ENCODE peak calls at places on chromosomes 6 and 20, in six cellular contexts. One of them, this sample, is unnamed.

GRCh38 chr6:47473791-47474351 is 3.7 kb upstream of the CD2AP start:
- DNase-seq in naive thymus-derived CD8-positive, alpha-beta T cell: no peak
- DNase-seq in right atrium auricular region: no peak
- DNase-seq in DMS79: no peak
- DNase-seq in cerebellar nuclear complex: no peak
- DNase-seq in iPS-NIHi11: no peak
- DNase-seq in this sample: no peak

GRCh38 chr6:45595010-45595851 is 217.5 kb upstream of the SUPT3H start:
- DNase-seq in DMS79: no peak
- DNase-seq in cerebellar nuclear complex: no peak
- DNase-seq in naive thymus-derived CD8-positive, alpha-beta T cell: no peak
- DNase-seq in right atrium auricular region: no peak
- DNase-seq in iPS-NIHi11: no peak
- DNase-seq in this sample: no peak

GRCh38 chr6:63904844-63905243 is 269.2 kb downstream of the PHF3 start:
- DNase-seq in iPS-NIHi11: no peak
- DNase-seq in DMS79: no peak
- DNase-seq in naive thymus-derived CD8-positive, alpha-beta T cell: no peak
- DNase-seq in cerebellar nuclear complex: no peak
- DNase-seq in right atrium auricular region: no peak
- DNase-seq in this sample: no peak

GRCh38 chr6:101994521-101994920 is 601.0 kb downstream of the GRIK2 start:
- DNase-seq in cerebellar nuclear complex: no peak
- DNase-seq in iPS-NIHi11: no peak
- DNase-seq in naive thymus-derived CD8-positive, alpha-beta T cell: no peak
- DNase-seq in right atrium auricular region: no peak
- DNase-seq in DMS79: no peak
- DNase-seq in this sample: no peak

GRCh38 chr6:128112494-128112893 is 211.6 kb upstream of the THEMIS start:
- DNase-seq in iPS-NIHi11: no peak
- DNase-seq in naive thymus-derived CD8-positive, alpha-beta T cell: no peak
- DNase-seq in cerebellar nuclear complex: no peak
- DNase-seq in right atrium auricular region: no peak
- DNase-seq in DMS79: no peak
- DNase-seq in this sample: no peak

GRCh38 chr20:16479666-16480065 is 93.6 kb downstream of the KIF16B start:
- DNase-seq in iPS-NIHi11: no peak
- DNase-seq in DMS79: no peak
- DNase-seq in right atrium auricular region: no peak
- DNase-seq in cerebellar nuclear complex: no peak
- DNase-seq in naive thymus-derived CD8-positive, alpha-beta T cell: no peak
- DNase-seq in this sample: no peak

GRCh38 chr6:73985891-73986290 is 289.9 kb downstream of the CD109 start:
- DNase-seq in iPS-NIHi11: no peak
- DNase-seq in cerebellar nuclear complex: no peak
- DNase-seq in DMS79: no peak
- DNase-seq in right atrium auricular region: no peak
- DNase-seq in naive thymus-derived CD8-positive, alpha-beta T cell: no peak
- DNase-seq in this sample: no peak

GRCh38 chr20:2800590-2801458 is at the start of gene CPXM1:
- DNase-seq in iPS-NIHi11: peak
- DNase-seq in DMS79: peak
- DNase-seq in naive thymus-derived CD8-positive, alpha-beta T cell: no peak
- DNase-seq in cerebellar nuclear complex: no peak
- DNase-seq in right atrium auricular region: no peak
- DNase-seq in this sample: no peak

GRCh38 chr6:147194652-147195403 is 9.4 kb upstream of the STXBP5 start:
- DNase-seq in iPS-NIHi11: no peak
- DNase-seq in right atrium auricular region: no peak
- DNase-seq in cerebellar nuclear complex: no peak
- DNase-seq in naive thymus-derived CD8-positive, alpha-beta T cell: no peak
- DNase-seq in DMS79: no peak
- DNase-seq in this sample: no peak

GRCh38 chr6:109348246-109348645 is 34.0 kb downstream of the CD164 start:
- DNase-seq in right atrium auricular region: no peak
- DNase-seq in naive thymus-derived CD8-positive, alpha-beta T cell: no peak
- DNase-seq in cerebellar nuclear complex: no peak
- DNase-seq in iPS-NIHi11: no peak
- DNase-seq in DMS79: no peak
- DNase-seq in this sample: no peak

GRCh38 chr6:10170816-10171215 is 244.1 kb downstream of the TFAP2A start:
- DNase-seq in iPS-NIHi11: no peak
- DNase-seq in cerebellar nuclear complex: no peak
- DNase-seq in right atrium auricular region: no peak
- DNase-seq in naive thymus-derived CD8-positive, alpha-beta T cell: no peak
- DNase-seq in DMS79: no peak
- DNase-seq in this sample: no peak

GRCh38 chr6:89430563-89430962 is 2.4 kb upstream of the ANKRD6 start:
- DNase-seq in cerebellar nuclear complex: no peak
- DNase-seq in iPS-NIHi11: peak
- DNase-seq in DMS79: peak
- DNase-seq in naive thymus-derived CD8-positive, alpha-beta T cell: no peak
- DNase-seq in right atrium auricular region: no peak
- DNase-seq in this sample: no peak

GRCh38 chr6:44149369-44150012 is 9.1 kb upstream of the CAPN11 start:
- DNase-seq in cerebellar nuclear complex: no peak
- DNase-seq in naive thymus-derived CD8-positive, alpha-beta T cell: no peak
- DNase-seq in DMS79: no peak
- DNase-seq in right atrium auricular region: no peak
- DNase-seq in iPS-NIHi11: no peak
- DNase-seq in this sample: no peak

GRCh38 chr20:4767084-4767483 is 45.4 kb downstream of the PRND start:
- DNase-seq in iPS-NIHi11: no peak
- DNase-seq in DMS79: no peak
- DNase-seq in naive thymus-derived CD8-positive, alpha-beta T cell: no peak
- DNase-seq in cerebellar nuclear complex: no peak
- DNase-seq in right atrium auricular region: no peak
- DNase-seq in this sample: no peak

GRCh38 chr20:60395993-60396392 is 437.8 kb downstream of the CDH26 start:
- DNase-seq in naive thymus-derived CD8-positive, alpha-beta T cell: no peak
- DNase-seq in right atrium auricular region: no peak
- DNase-seq in iPS-NIHi11: no peak
- DNase-seq in DMS79: no peak
- DNase-seq in cerebellar nuclear complex: no peak
- DNase-seq in this sample: no peak

GRCh38 chr20:45432294-45432693 is 16.4 kb downstream of the PIGT start:
- DNase-seq in right atrium auricular region: no peak
- DNase-seq in DMS79: no peak
- DNase-seq in cerebellar nuclear complex: no peak
- DNase-seq in naive thymus-derived CD8-positive, alpha-beta T cell: no peak
- DNase-seq in iPS-NIHi11: no peak
- DNase-seq in this sample: no peak

GRCh38 chr20:53865905-53866786 is 204.2 kb downstream of the BCAS1 start:
- DNase-seq in DMS79: peak
- DNase-seq in naive thymus-derived CD8-positive, alpha-beta T cell: no peak
- DNase-seq in right atrium auricular region: no peak
- DNase-seq in cerebellar nuclear complex: no peak
- DNase-seq in iPS-NIHi11: no peak
- DNase-seq in this sample: peak

GRCh38 chr6:32932132-32932868 is 8.5 kb downstream of the HLA-DMB start:
- DNase-seq in cerebellar nuclear complex: no peak
- DNase-seq in DMS79: no peak
- DNase-seq in naive thymus-derived CD8-positive, alpha-beta T cell: no peak
- DNase-seq in iPS-NIHi11: no peak
- DNase-seq in right atrium auricular region: no peak
- DNase-seq in this sample: no peak

GRCh38 chr20:49987868-49988690 is 5.3 kb downstream of the SNAI1 start:
- DNase-seq in right atrium auricular region: no peak
- DNase-seq in cerebellar nuclear complex: no peak
- DNase-seq in naive thymus-derived CD8-positive, alpha-beta T cell: no peak
- DNase-seq in iPS-NIHi11: no peak
- DNase-seq in DMS79: no peak
- DNase-seq in this sample: no peak

GRCh38 chr6:143806282-143807102 is 36.6 kb upstream of the LTV1 start:
- DNase-seq in right atrium auricular region: peak
- DNase-seq in DMS79: no peak
- DNase-seq in cerebellar nuclear complex: no peak
- DNase-seq in iPS-NIHi11: no peak
- DNase-seq in naive thymus-derived CD8-positive, alpha-beta T cell: no peak
- DNase-seq in this sample: no peak

GRCh38 chr6:34912715-34913464 is 23.8 kb downstream of the ANKS1A start:
- DNase-seq in iPS-NIHi11: no peak
- DNase-seq in cerebellar nuclear complex: no peak
- DNase-seq in naive thymus-derived CD8-positive, alpha-beta T cell: peak
- DNase-seq in DMS79: no peak
- DNase-seq in right atrium auricular region: no peak
- DNase-seq in this sample: no peak

GRCh38 chr6:6583836-6584235 is 4.7 kb upstream of the LY86 start:
- DNase-seq in iPS-NIHi11: no peak
- DNase-seq in right atrium auricular region: no peak
- DNase-seq in cerebellar nuclear complex: no peak
- DNase-seq in naive thymus-derived CD8-positive, alpha-beta T cell: no peak
- DNase-seq in DMS79: no peak
- DNase-seq in this sample: no peak

GRCh38 chr6:87016772-87017171 is 78.1 kb downstream of the CGA start:
- DNase-seq in iPS-NIHi11: no peak
- DNase-seq in right atrium auricular region: no peak
- DNase-seq in naive thymus-derived CD8-positive, alpha-beta T cell: no peak
- DNase-seq in DMS79: no peak
- DNase-seq in cerebellar nuclear complex: no peak
- DNase-seq in this sample: no peak

GRCh38 chr6:124573953-124574352 is 388.3 kb upstream of the RNF217 start:
- DNase-seq in iPS-NIHi11: no peak
- DNase-seq in DMS79: peak
- DNase-seq in cerebellar nuclear complex: no peak
- DNase-seq in right atrium auricular region: no peak
- DNase-seq in naive thymus-derived CD8-positive, alpha-beta T cell: no peak
- DNase-seq in this sample: no peak

GRCh38 chr20:53571555-53572286 is 21.9 kb downstream of the ZNF217 start:
- DNase-seq in cerebellar nuclear complex: no peak
- DNase-seq in iPS-NIHi11: no peak
- DNase-seq in right atrium auricular region: no peak
- DNase-seq in naive thymus-derived CD8-positive, alpha-beta T cell: no peak
- DNase-seq in DMS79: no peak
- DNase-seq in this sample: no peak

GRCh38 chr6:291697-292505 is at the start of gene DUSP22:
- DNase-seq in DMS79: no peak
- DNase-seq in right atrium auricular region: peak
- DNase-seq in iPS-NIHi11: peak
- DNase-seq in cerebellar nuclear complex: no peak
- DNase-seq in naive thymus-derived CD8-positive, alpha-beta T cell: peak
- DNase-seq in this sample: peak

GRCh38 chr6:124446966-124447365 is 515.3 kb upstream of the RNF217 start:
- DNase-seq in right atrium auricular region: no peak
- DNase-seq in iPS-NIHi11: no peak
- DNase-seq in naive thymus-derived CD8-positive, alpha-beta T cell: no peak
- DNase-seq in cerebellar nuclear complex: no peak
- DNase-seq in DMS79: no peak
- DNase-seq in this sample: no peak

GRCh38 chr6:18792832-18793231 is 405.7 kb downstream of the RNF144B start:
- DNase-seq in naive thymus-derived CD8-positive, alpha-beta T cell: no peak
- DNase-seq in right atrium auricular region: no peak
- DNase-seq in iPS-NIHi11: no peak
- DNase-seq in DMS79: no peak
- DNase-seq in cerebellar nuclear complex: no peak
- DNase-seq in this sample: no peak

GRCh38 chr20:58268936-58269619 is 40.4 kb upstream of the RAB22A start:
- DNase-seq in DMS79: no peak
- DNase-seq in cerebellar nuclear complex: no peak
- DNase-seq in iPS-NIHi11: no peak
- DNase-seq in right atrium auricular region: no peak
- DNase-seq in naive thymus-derived CD8-positive, alpha-beta T cell: no peak
- DNase-seq in this sample: no peak

GRCh38 chr20:61161649-61162210 is 90.3 kb upstream of the CDH4 start:
- DNase-seq in cerebellar nuclear complex: no peak
- DNase-seq in right atrium auricular region: no peak
- DNase-seq in DMS79: no peak
- DNase-seq in naive thymus-derived CD8-positive, alpha-beta T cell: no peak
- DNase-seq in iPS-NIHi11: no peak
- DNase-seq in this sample: no peak

GRCh38 chr20:45985573-45985972 is 13.6 kb upstream of the ZNF335 start:
- DNase-seq in cerebellar nuclear complex: no peak
- DNase-seq in naive thymus-derived CD8-positive, alpha-beta T cell: no peak
- DNase-seq in DMS79: no peak
- DNase-seq in right atrium auricular region: no peak
- DNase-seq in iPS-NIHi11: no peak
- DNase-seq in this sample: no peak

GRCh38 chr6:159416891-159417540 is 247.8 kb downstream of the FNDC1 start:
- DNase-seq in naive thymus-derived CD8-positive, alpha-beta T cell: no peak
- DNase-seq in iPS-NIHi11: no peak
- DNase-seq in DMS79: no peak
- DNase-seq in right atrium auricular region: peak
- DNase-seq in cerebellar nuclear complex: no peak
- DNase-seq in this sample: no peak

GRCh38 chr20:3194617-3195280 is 9.7 kb downstream of the DDRGK1 start:
- DNase-seq in right atrium auricular region: no peak
- DNase-seq in naive thymus-derived CD8-positive, alpha-beta T cell: no peak
- DNase-seq in DMS79: no peak
- DNase-seq in cerebellar nuclear complex: no peak
- DNase-seq in iPS-NIHi11: no peak
- DNase-seq in this sample: no peak

GRCh38 chr6:36130672-36131516 is 581 bp downstream of the MAPK13 start:
- DNase-seq in DMS79: peak
- DNase-seq in naive thymus-derived CD8-positive, alpha-beta T cell: peak
- DNase-seq in right atrium auricular region: no peak
- DNase-seq in cerebellar nuclear complex: no peak
- DNase-seq in iPS-NIHi11: peak
- DNase-seq in this sample: peak

GRCh38 chr20:12012241-12013222 is 94.8 kb downstream of the BTBD3 start:
- DNase-seq in naive thymus-derived CD8-positive, alpha-beta T cell: no peak
- DNase-seq in cerebellar nuclear complex: no peak
- DNase-seq in DMS79: no peak
- DNase-seq in iPS-NIHi11: peak
- DNase-seq in right atrium auricular region: no peak
- DNase-seq in this sample: no peak

GRCh38 chr20:58021481-58021880 is 207.0 kb downstream of the ANKRD60 start:
- DNase-seq in iPS-NIHi11: peak
- DNase-seq in cerebellar nuclear complex: no peak
- DNase-seq in naive thymus-derived CD8-positive, alpha-beta T cell: no peak
- DNase-seq in DMS79: no peak
- DNase-seq in right atrium auricular region: no peak
- DNase-seq in this sample: no peak

This sample was measured in left lobe of liver.